ENCODE peak calls at places on chromosomes 1 and 21, in six cellular contexts. P, O, Q, I, W and U are unnamed samples.

GRCh38 chr21:16116067-16116466 is 386.3 kb downstream of the USP25 start:
- DNase-seq in I (no peak), Q (no peak), P (no peak), W (no peak), O (no peak), U (peak; percentile 40)

GRCh38 chr1:246786606-246787238 is 62.5 kb downstream of the SCCPDH start:
- DNase-seq in P (no peak), W (no peak), I (no peak), Q (no peak), O (no peak), U (no peak)

GRCh38 chr1:37175666-37176215 is 141.4 kb upstream of the GRIK3 start:
- DNase-seq in Q (no peak), O (no peak), P (no peak), I (no peak), W (no peak), U (no peak)

GRCh38 chr21:42665026-42665425 is 11.6 kb downstream of the PDE9A start:
- DNase-seq in Q (no peak), P (no peak), W (no peak), O (no peak), I (no peak), U (no peak)

GRCh38 chr1:24311234-24311633 is 7.9 kb upstream of the GRHL3 start:
- DNase-seq in I (no peak), W (no peak), Q (no peak), P (no peak), O (no peak), U (no peak)

GRCh38 chr1:30159015-30159414 is 564.4 kb downstream of the MATN1 start:
- DNase-seq in O (no peak), W (no peak), I (no peak), Q (no peak), P (no peak), U (no peak)

GRCh38 chr1:21139601-21140000 is 37.1 kb downstream of the EIF4G3 start:
- DNase-seq in I (no peak), Q (no peak), O (no peak), P (peak; percentile 38), W (no peak), U (peak; percentile 50)

GRCh38 chr1:116853680-116854191 is 56.0 kb upstream of the PTGFRN start:
- DNase-seq in W (no peak), P (peak; percentile 91), O (no peak), Q (peak; percentile 56), I (no peak), U (peak; percentile 94)

GRCh38 chr1:221987860-221988520 is 246.1 kb upstream of the DUSP10 start:
- DNase-seq in O (no peak), I (no peak), W (no peak), P (peak; percentile 68), Q (peak; percentile 33), U (no peak)